ENCODE peak calls at places on chromosomes 6 and 20, in seven cellular contexts. One of them, this sample, is unnamed. For H3K9me3, the result is how much of the 10 kb centered on the place peaks cover.

GRCh38 chr6:148407372-148407771 is 64.7 kb downstream of the SASH1 start:
- DNase-seq in PC-3: peak
- DNase-seq in OCI-LY7: no peak
- DNase-seq in WERI-Rb-1: no peak
- DNase-seq in body of pancreas: no peak
- DNase-seq in small intestine: no peak
- DNase-seq in GM23248: peak
- DNase-seq in this sample: no peak

GRCh38 chr6:147384029-147384428 is 124.5 kb upstream of the SAMD5 start:
- DNase-seq in PC-3: no peak
- DNase-seq in OCI-LY7: no peak
- DNase-seq in WERI-Rb-1: no peak
- DNase-seq in body of pancreas: no peak
- DNase-seq in small intestine: no peak
- DNase-seq in GM23248: no peak
- DNase-seq in this sample: no peak

GRCh38 chr20:62921119-62921687 is 5.1 kb downstream of the DIDO1 start:
- DNase-seq in PC-3: peak
- DNase-seq in OCI-LY7: peak
- DNase-seq in WERI-Rb-1: peak
- DNase-seq in body of pancreas: peak
- DNase-seq in small intestine: peak
- DNase-seq in GM23248: peak
- DNase-seq in this sample: no peak

GRCh38 chr20:51360451-51361230 is 181.9 kb downstream of the NFATC2 start:
- DNase-seq in PC-3: peak
- DNase-seq in OCI-LY7: no peak
- DNase-seq in WERI-Rb-1: no peak
- DNase-seq in body of pancreas: no peak
- DNase-seq in small intestine: no peak
- DNase-seq in GM23248: peak
- DNase-seq in this sample: no peak

GRCh38 chr6:149480502-149481280 is 4.1 kb downstream of the ZC3H12D start:
- DNase-seq in PC-3: no peak
- DNase-seq in OCI-LY7: peak
- DNase-seq in WERI-Rb-1: no peak
- DNase-seq in body of pancreas: no peak
- DNase-seq in small intestine: no peak
- DNase-seq in GM23248: no peak
- DNase-seq in this sample: no peak

GRCh38 chr20:37071481-37071911 is 24.3 kb downstream of the RBL1 start:
- DNase-seq in PC-3: peak
- DNase-seq in OCI-LY7: no peak
- DNase-seq in WERI-Rb-1: no peak
- DNase-seq in body of pancreas: no peak
- DNase-seq in small intestine: no peak
- DNase-seq in GM23248: peak
- DNase-seq in this sample: no peak

GRCh38 chr6:130744601-130745382 is 82.4 kb upstream of the SMLR1 start:
- DNase-seq in PC-3: no peak
- DNase-seq in OCI-LY7: no peak
- DNase-seq in WERI-Rb-1: no peak
- DNase-seq in body of pancreas: no peak
- DNase-seq in small intestine: no peak
- DNase-seq in GM23248: no peak
- DNase-seq in this sample: no peak

GRCh38 chr6:30500421-30501069 is 11.2 kb downstream of the HLA-E start:
- DNase-seq in PC-3: peak
- DNase-seq in OCI-LY7: no peak
- DNase-seq in WERI-Rb-1: peak
- DNase-seq in body of pancreas: no peak
- DNase-seq in small intestine: no peak
- DNase-seq in GM23248: peak
- DNase-seq in this sample: no peak

GRCh38 chr6:99233219-99233618 is 116.3 kb downstream of the FAXC start:
- DNase-seq in PC-3: no peak
- DNase-seq in OCI-LY7: no peak
- DNase-seq in WERI-Rb-1: no peak
- DNase-seq in body of pancreas: no peak
- DNase-seq in small intestine: no peak
- DNase-seq in GM23248: no peak
- DNase-seq in this sample: no peak

GRCh38 chr6:33904050-33904827 is 100.4 kb upstream of the MLN start:
- DNase-seq in PC-3: no peak
- DNase-seq in OCI-LY7: no peak
- DNase-seq in WERI-Rb-1: peak
- DNase-seq in body of pancreas: peak
- DNase-seq in small intestine: peak
- DNase-seq in GM23248: no peak
- DNase-seq in this sample: no peak

GRCh38 chr6:4879724-4880372 is 103.6 kb downstream of the CDYL start:
- DNase-seq in PC-3: no peak
- DNase-seq in OCI-LY7: peak
- DNase-seq in WERI-Rb-1: no peak
- DNase-seq in body of pancreas: no peak
- DNase-seq in small intestine: peak
- DNase-seq in GM23248: no peak
- DNase-seq in this sample: no peak

GRCh38 chr6:41103792-41104324 is 31.1 kb downstream of the NFYA start:
- DNase-seq in PC-3: no peak
- DNase-seq in OCI-LY7: no peak
- DNase-seq in WERI-Rb-1: no peak
- DNase-seq in body of pancreas: no peak
- DNase-seq in small intestine: no peak
- DNase-seq in GM23248: no peak
- DNase-seq in this sample: no peak

GRCh38 chr6:88780714-88781389 is 182.6 kb downstream of the RNGTT start:
- DNase-seq in PC-3: peak
- DNase-seq in OCI-LY7: peak
- DNase-seq in WERI-Rb-1: peak
- DNase-seq in body of pancreas: peak
- DNase-seq in small intestine: peak
- DNase-seq in GM23248: peak
- DNase-seq in this sample: peak

GRCh38 chr6:105138141-105138540 is 41.7 kb downstream of the POPDC3 start:
- DNase-seq in PC-3: no peak
- DNase-seq in OCI-LY7: no peak
- DNase-seq in WERI-Rb-1: no peak
- DNase-seq in body of pancreas: no peak
- DNase-seq in small intestine: no peak
- DNase-seq in GM23248: no peak
- DNase-seq in this sample: no peak

GRCh38 chr6:110556317-110557115 is 80.1 kb upstream of the SLC22A16 start:
- DNase-seq in PC-3: no peak
- DNase-seq in OCI-LY7: no peak
- DNase-seq in WERI-Rb-1: no peak
- DNase-seq in body of pancreas: no peak
- DNase-seq in small intestine: no peak
- DNase-seq in GM23248: no peak
- DNase-seq in this sample: no peak

GRCh38 chr20:9794831-9795230 is 44.0 kb downstream of the PAK5 start:
- DNase-seq in PC-3: no peak
- DNase-seq in OCI-LY7: no peak
- DNase-seq in WERI-Rb-1: no peak
- DNase-seq in body of pancreas: no peak
- DNase-seq in small intestine: no peak
- DNase-seq in GM23248: no peak
- DNase-seq in this sample: no peak

GRCh38 chr6:24396764-24397163 is 6.0 kb upstream of the MRS2 start:
- DNase-seq in PC-3: no peak
- DNase-seq in OCI-LY7: no peak
- DNase-seq in WERI-Rb-1: no peak
- DNase-seq in body of pancreas: no peak
- DNase-seq in small intestine: no peak
- DNase-seq in GM23248: no peak
- DNase-seq in this sample: no peak

GRCh38 chr6:92534109-92534508 is 885.2 kb downstream of the EPHA7 start:
- DNase-seq in PC-3: no peak
- DNase-seq in OCI-LY7: no peak
- DNase-seq in WERI-Rb-1: no peak
- DNase-seq in body of pancreas: no peak
- DNase-seq in small intestine: no peak
- DNase-seq in GM23248: no peak
- DNase-seq in this sample: no peak

GRCh38 chr6:106870069-106870468 is 104.5 kb downstream of the CD24 start:
- DNase-seq in PC-3: peak
- DNase-seq in OCI-LY7: no peak
- DNase-seq in WERI-Rb-1: no peak
- DNase-seq in body of pancreas: no peak
- DNase-seq in small intestine: no peak
- DNase-seq in GM23248: peak
- DNase-seq in this sample: no peak

GRCh38 chr6:46967950-46968349 is 46.2 kb upstream of the ADGRF5 start:
- DNase-seq in PC-3: peak
- DNase-seq in OCI-LY7: no peak
- DNase-seq in WERI-Rb-1: no peak
- DNase-seq in body of pancreas: no peak
- DNase-seq in small intestine: no peak
- DNase-seq in GM23248: no peak
- DNase-seq in this sample: no peak

GRCh38 chr20:38270869-38271608 is 10.5 kb upstream of the KIAA1755 start:
- DNase-seq in PC-3: peak
- DNase-seq in OCI-LY7: no peak
- DNase-seq in WERI-Rb-1: no peak
- DNase-seq in body of pancreas: no peak
- DNase-seq in small intestine: peak
- DNase-seq in GM23248: peak
- DNase-seq in this sample: no peak

GRCh38 chr6:74343804-74344203 is 647.8 kb downstream of the CD109 start:
- DNase-seq in PC-3: peak
- DNase-seq in OCI-LY7: no peak
- DNase-seq in WERI-Rb-1: no peak
- DNase-seq in body of pancreas: no peak
- DNase-seq in small intestine: no peak
- DNase-seq in GM23248: peak
- DNase-seq in this sample: no peak

GRCh38 chr6:108653864-108654402 is 93.2 kb downstream of the FOXO3 start:
- DNase-seq in PC-3: peak
- DNase-seq in OCI-LY7: no peak
- DNase-seq in WERI-Rb-1: no peak
- DNase-seq in body of pancreas: peak
- DNase-seq in small intestine: peak
- DNase-seq in GM23248: peak
- DNase-seq in this sample: no peak

GRCh38 chr6:123224077-123224476 is 228.0 kb downstream of the CLVS2 start:
- DNase-seq in PC-3: no peak
- DNase-seq in OCI-LY7: no peak
- DNase-seq in WERI-Rb-1: no peak
- DNase-seq in body of pancreas: no peak
- DNase-seq in small intestine: no peak
- DNase-seq in GM23248: no peak
- DNase-seq in this sample: no peak
- H3K9me3 ChIP-seq in PC-3: under half
- H3K9me3 ChIP-seq in OCI-LY7: under half
- H3K9me3 ChIP-seq in WERI-Rb-1: under half
- H3K9me3 ChIP-seq in body of pancreas: under half
- H3K9me3 ChIP-seq in small intestine: under half
- H3K9me3 ChIP-seq in GM23248: under half
- H3K9me3 ChIP-seq in this sample: under half

GRCh38 chr20:46501337-46501942 is 11.9 kb downstream of the ZNF334 start:
- DNase-seq in PC-3: no peak
- DNase-seq in OCI-LY7: no peak
- DNase-seq in WERI-Rb-1: no peak
- DNase-seq in body of pancreas: no peak
- DNase-seq in small intestine: no peak
- DNase-seq in GM23248: no peak
- DNase-seq in this sample: no peak
- H3K9me3 ChIP-seq in PC-3: half or more
- H3K9me3 ChIP-seq in OCI-LY7: under half
- H3K9me3 ChIP-seq in WERI-Rb-1: under half
- H3K9me3 ChIP-seq in body of pancreas: under half
- H3K9me3 ChIP-seq in small intestine: under half
- H3K9me3 ChIP-seq in GM23248: under half
- H3K9me3 ChIP-seq in this sample: under half

DNA sequence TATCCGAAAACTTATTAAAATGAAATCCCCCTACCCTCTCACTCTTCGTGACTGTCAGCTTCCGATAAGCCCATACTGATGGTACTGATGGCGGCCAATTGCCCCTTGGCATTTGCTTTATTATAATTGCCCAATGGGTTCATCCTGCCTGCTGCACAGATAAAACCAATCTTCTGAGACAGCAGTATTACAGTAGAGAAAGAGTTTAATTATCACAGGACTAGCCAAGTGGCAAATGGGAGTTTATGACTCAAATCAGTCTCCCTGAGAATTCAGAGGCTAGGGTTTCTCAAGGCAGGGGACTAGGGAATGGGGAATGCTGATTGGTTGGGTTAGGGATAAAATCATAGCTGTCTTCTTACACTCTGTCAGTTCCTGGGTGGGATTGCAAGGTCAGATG is 259.5 kb downstream of the SOD2 start:
- DNase-seq in PC-3: no peak
- DNase-seq in OCI-LY7: no peak
- DNase-seq in WERI-Rb-1: no peak
- DNase-seq in body of pancreas: no peak
- DNase-seq in small intestine: no peak
- DNase-seq in GM23248: no peak
- DNase-seq in this sample: no peak
- H3K9me3 ChIP-seq in PC-3: under half
- H3K9me3 ChIP-seq in OCI-LY7: under half
- H3K9me3 ChIP-seq in WERI-Rb-1: under half
- H3K9me3 ChIP-seq in body of pancreas: under half
- H3K9me3 ChIP-seq in small intestine: under half
- H3K9me3 ChIP-seq in GM23248: under half
- H3K9me3 ChIP-seq in this sample: under half

GRCh38 chr6:352896-353470 is 38.6 kb upstream of the IRF4 start:
- DNase-seq in PC-3: no peak
- DNase-seq in OCI-LY7: no peak
- DNase-seq in WERI-Rb-1: no peak
- DNase-seq in body of pancreas: no peak
- DNase-seq in small intestine: no peak
- DNase-seq in GM23248: no peak
- DNase-seq in this sample: no peak
- H3K9me3 ChIP-seq in PC-3: under half
- H3K9me3 ChIP-seq in OCI-LY7: under half
- H3K9me3 ChIP-seq in WERI-Rb-1: under half
- H3K9me3 ChIP-seq in body of pancreas: under half
- H3K9me3 ChIP-seq in small intestine: under half
- H3K9me3 ChIP-seq in GM23248: under half
- H3K9me3 ChIP-seq in this sample: under half

This sample was measured in iPS DF 6.9.